ENCODE peak calls at places on chromosome 13, in seven cellular contexts. One of them, this sample, is unnamed.

GRCh38 chr13:66984241-66984640 is 245.9 kb downstream of the PCDH9 start:
- DNase-seq in epithelial cell of esophagus: no peak
- DNase-seq in CD8-positive, alpha-beta T cell: no peak
- DNase-seq in fibroblast of mammary gland: no peak
- DNase-seq in AG09309: no peak
- DNase-seq in tibial artery: no peak
- DNase-seq in A549: no peak
- DNase-seq in this sample: peak

GRCh38 chr13:21012841-21013681 is 48.3 kb downstream of the LATS2 start:
- DNase-seq in epithelial cell of esophagus: no peak
- DNase-seq in CD8-positive, alpha-beta T cell: no peak
- DNase-seq in fibroblast of mammary gland: no peak
- DNase-seq in AG09309: no peak
- DNase-seq in tibial artery: peak
- DNase-seq in A549: no peak
- DNase-seq in this sample: peak

GRCh38 chr13:113115363-113116205 is 7.0 kb upstream of the F10 start:
- DNase-seq in epithelial cell of esophagus: no peak
- DNase-seq in CD8-positive, alpha-beta T cell: no peak
- DNase-seq in fibroblast of mammary gland: no peak
- DNase-seq in AG09309: no peak
- DNase-seq in tibial artery: peak
- DNase-seq in A549: no peak
- DNase-seq in this sample: no peak

GRCh38 chr13:79485451-79485850 is 4.5 kb downstream of the NDFIP2 start:
- DNase-seq in epithelial cell of esophagus: no peak
- DNase-seq in CD8-positive, alpha-beta T cell: no peak
- DNase-seq in fibroblast of mammary gland: no peak
- DNase-seq in AG09309: no peak
- DNase-seq in tibial artery: no peak
- DNase-seq in A549: no peak
- DNase-seq in this sample: no peak

GRCh38 chr13:25902946-25903345 is 148.9 kb downstream of the SHISA2 start:
- DNase-seq in epithelial cell of esophagus: peak
- DNase-seq in CD8-positive, alpha-beta T cell: no peak
- DNase-seq in fibroblast of mammary gland: no peak
- DNase-seq in AG09309: no peak
- DNase-seq in tibial artery: no peak
- DNase-seq in A549: no peak
- DNase-seq in this sample: peak

GRCh38 chr13:20411638-20412342 is 113.9 kb downstream of the CRYL1 start:
- DNase-seq in epithelial cell of esophagus: peak
- DNase-seq in CD8-positive, alpha-beta T cell: no peak
- DNase-seq in fibroblast of mammary gland: no peak
- DNase-seq in AG09309: no peak
- DNase-seq in tibial artery: no peak
- DNase-seq in A549: no peak
- DNase-seq in this sample: no peak

GRCh38 chr13:39777527-39778061 is 122.1 kb downstream of the COG6 start:
- DNase-seq in epithelial cell of esophagus: peak
- DNase-seq in CD8-positive, alpha-beta T cell: no peak
- DNase-seq in fibroblast of mammary gland: peak
- DNase-seq in AG09309: peak
- DNase-seq in tibial artery: no peak
- DNase-seq in A549: peak
- DNase-seq in this sample: peak

GRCh38 chr13:33016414-33017409 is at the start of gene KL:
- DNase-seq in epithelial cell of esophagus: no peak
- DNase-seq in CD8-positive, alpha-beta T cell: no peak
- DNase-seq in fibroblast of mammary gland: no peak
- DNase-seq in AG09309: no peak
- DNase-seq in tibial artery: peak
- DNase-seq in A549: no peak
- DNase-seq in this sample: no peak

GRCh38 chr13:80313668-80314278 is 27.2 kb downstream of the SPRY2 start:
- DNase-seq in epithelial cell of esophagus: peak
- DNase-seq in CD8-positive, alpha-beta T cell: no peak
- DNase-seq in fibroblast of mammary gland: no peak
- DNase-seq in AG09309: no peak
- DNase-seq in tibial artery: no peak
- DNase-seq in A549: no peak
- DNase-seq in this sample: no peak

GRCh38 chr13:33793726-33794125 is 24.2 kb upstream of the RFC3 start:
- DNase-seq in epithelial cell of esophagus: no peak
- DNase-seq in CD8-positive, alpha-beta T cell: no peak
- DNase-seq in fibroblast of mammary gland: peak
- DNase-seq in AG09309: no peak
- DNase-seq in tibial artery: no peak
- DNase-seq in A549: no peak
- DNase-seq in this sample: no peak

GRCh38 chr13:92896842-92897241 is 329.8 kb upstream of the GPC6 start:
- DNase-seq in epithelial cell of esophagus: peak
- DNase-seq in CD8-positive, alpha-beta T cell: no peak
- DNase-seq in fibroblast of mammary gland: peak
- DNase-seq in AG09309: no peak
- DNase-seq in tibial artery: no peak
- DNase-seq in A549: no peak
- DNase-seq in this sample: peak

GRCh38 chr13:95569966-95570365 is 17.4 kb downstream of the CLDN10 start:
- DNase-seq in epithelial cell of esophagus: no peak
- DNase-seq in CD8-positive, alpha-beta T cell: no peak
- DNase-seq in fibroblast of mammary gland: no peak
- DNase-seq in AG09309: no peak
- DNase-seq in tibial artery: no peak
- DNase-seq in A549: no peak
- DNase-seq in this sample: no peak

GRCh38 chr13:47908200-47908902 is 92.7 kb downstream of the SUCLA2 start:
- DNase-seq in epithelial cell of esophagus: peak
- DNase-seq in CD8-positive, alpha-beta T cell: no peak
- DNase-seq in fibroblast of mammary gland: peak
- DNase-seq in AG09309: no peak
- DNase-seq in tibial artery: no peak
- DNase-seq in A549: no peak
- DNase-seq in this sample: peak

GRCh38 chr13:36090592-36090991 is 40.6 kb downstream of the DCLK1 start:
- DNase-seq in epithelial cell of esophagus: no peak
- DNase-seq in CD8-positive, alpha-beta T cell: no peak
- DNase-seq in fibroblast of mammary gland: peak
- DNase-seq in AG09309: no peak
- DNase-seq in tibial artery: peak
- DNase-seq in A549: no peak
- DNase-seq in this sample: peak

GRCh38 chr13:107865643-107866006 is 349.7 kb downstream of the LIG4 start:
- DNase-seq in epithelial cell of esophagus: no peak
- DNase-seq in CD8-positive, alpha-beta T cell: no peak
- DNase-seq in fibroblast of mammary gland: no peak
- DNase-seq in AG09309: no peak
- DNase-seq in tibial artery: no peak
- DNase-seq in A549: no peak
- DNase-seq in this sample: peak
- H3K4me3 ChIP-seq in epithelial cell of esophagus: no peak
- H3K4me3 ChIP-seq in CD8-positive, alpha-beta T cell: no peak
- H3K4me3 ChIP-seq in fibroblast of mammary gland: no peak
- H3K4me3 ChIP-seq in AG09309: peak
- H3K4me3 ChIP-seq in tibial artery: peak
- H3K4me3 ChIP-seq in A549: peak
- H3K4me3 ChIP-seq in this sample: peak

GRCh38 chr13:76965759-76966421 is 17.6 kb downstream of the ACOD1 start:
- DNase-seq in epithelial cell of esophagus: peak
- DNase-seq in CD8-positive, alpha-beta T cell: no peak
- DNase-seq in fibroblast of mammary gland: peak
- DNase-seq in AG09309: peak
- DNase-seq in tibial artery: peak
- DNase-seq in A549: no peak
- DNase-seq in this sample: peak

GRCh38 chr13:76971215-76971614 is 20.7 kb upstream of the CLN5 start:
- DNase-seq in epithelial cell of esophagus: no peak
- DNase-seq in CD8-positive, alpha-beta T cell: no peak
- DNase-seq in fibroblast of mammary gland: no peak
- DNase-seq in AG09309: no peak
- DNase-seq in tibial artery: no peak
- DNase-seq in A549: no peak
- DNase-seq in this sample: no peak

GRCh38 chr13:76968041-76968440 is 19.7 kb downstream of the ACOD1 start:
- DNase-seq in epithelial cell of esophagus: no peak
- DNase-seq in CD8-positive, alpha-beta T cell: no peak
- DNase-seq in fibroblast of mammary gland: no peak
- DNase-seq in AG09309: no peak
- DNase-seq in tibial artery: no peak
- DNase-seq in A549: no peak
- DNase-seq in this sample: no peak

GRCh38 chr13:76969488-76970365 is 21.4 kb downstream of the ACOD1 start:
- DNase-seq in epithelial cell of esophagus: peak
- DNase-seq in CD8-positive, alpha-beta T cell: no peak
- DNase-seq in fibroblast of mammary gland: peak
- DNase-seq in AG09309: no peak
- DNase-seq in tibial artery: no peak
- DNase-seq in A549: no peak
- DNase-seq in this sample: peak

GRCh38 chr13:76967031-76967430 is 18.7 kb downstream of the ACOD1 start:
- DNase-seq in epithelial cell of esophagus: no peak
- DNase-seq in CD8-positive, alpha-beta T cell: no peak
- DNase-seq in fibroblast of mammary gland: no peak
- DNase-seq in AG09309: no peak
- DNase-seq in tibial artery: no peak
- DNase-seq in A549: no peak
- DNase-seq in this sample: no peak
- TF ChIP-seq CTCF in epithelial cell of esophagus: no peak
- TF ChIP-seq CTCF in CD8-positive, alpha-beta T cell: no peak
- TF ChIP-seq CTCF in fibroblast of mammary gland: no peak
- TF ChIP-seq CTCF in AG09309: no peak
- TF ChIP-seq CTCF in tibial artery: no peak
- TF ChIP-seq CTCF in A549: no peak
- TF ChIP-seq CTCF in this sample: no peak

GRCh38 chr13:52950436-52950960 is 78.1 kb upstream of the OLFM4 start:
- DNase-seq in epithelial cell of esophagus: no peak
- DNase-seq in CD8-positive, alpha-beta T cell: no peak
- DNase-seq in fibroblast of mammary gland: no peak
- DNase-seq in AG09309: no peak
- DNase-seq in tibial artery: no peak
- DNase-seq in A549: no peak
- DNase-seq in this sample: no peak
- H3K4me3 ChIP-seq in epithelial cell of esophagus: no peak
- H3K4me3 ChIP-seq in CD8-positive, alpha-beta T cell: no peak
- H3K4me3 ChIP-seq in fibroblast of mammary gland: no peak
- H3K4me3 ChIP-seq in AG09309: no peak
- H3K4me3 ChIP-seq in tibial artery: no peak
- H3K4me3 ChIP-seq in A549: no peak
- H3K4me3 ChIP-seq in this sample: no peak

GRCh38 chr13:107374038-107374437 is 806.1 kb upstream of the ARGLU1 start:
- DNase-seq in epithelial cell of esophagus: no peak
- DNase-seq in CD8-positive, alpha-beta T cell: no peak
- DNase-seq in fibroblast of mammary gland: peak
- DNase-seq in AG09309: no peak
- DNase-seq in tibial artery: no peak
- DNase-seq in A549: no peak
- DNase-seq in this sample: peak

GRCh38 chr13:107370036-107370785 is 802.3 kb upstream of the ARGLU1 start:
- DNase-seq in epithelial cell of esophagus: peak
- DNase-seq in CD8-positive, alpha-beta T cell: no peak
- DNase-seq in fibroblast of mammary gland: peak
- DNase-seq in AG09309: no peak
- DNase-seq in tibial artery: no peak
- DNase-seq in A549: no peak
- DNase-seq in this sample: peak

GRCh38 chr13:107375701-107376350 is 807.9 kb upstream of the ARGLU1 start:
- DNase-seq in epithelial cell of esophagus: no peak
- DNase-seq in CD8-positive, alpha-beta T cell: no peak
- DNase-seq in fibroblast of mammary gland: no peak
- DNase-seq in AG09309: no peak
- DNase-seq in tibial artery: no peak
- DNase-seq in A549: no peak
- DNase-seq in this sample: no peak

GRCh38 chr13:107376393-107377085 is 808.6 kb upstream of the ARGLU1 start:
- DNase-seq in epithelial cell of esophagus: no peak
- DNase-seq in CD8-positive, alpha-beta T cell: no peak
- DNase-seq in fibroblast of mammary gland: no peak
- DNase-seq in AG09309: no peak
- DNase-seq in tibial artery: no peak
- DNase-seq in A549: no peak
- DNase-seq in this sample: no peak

DNA sequence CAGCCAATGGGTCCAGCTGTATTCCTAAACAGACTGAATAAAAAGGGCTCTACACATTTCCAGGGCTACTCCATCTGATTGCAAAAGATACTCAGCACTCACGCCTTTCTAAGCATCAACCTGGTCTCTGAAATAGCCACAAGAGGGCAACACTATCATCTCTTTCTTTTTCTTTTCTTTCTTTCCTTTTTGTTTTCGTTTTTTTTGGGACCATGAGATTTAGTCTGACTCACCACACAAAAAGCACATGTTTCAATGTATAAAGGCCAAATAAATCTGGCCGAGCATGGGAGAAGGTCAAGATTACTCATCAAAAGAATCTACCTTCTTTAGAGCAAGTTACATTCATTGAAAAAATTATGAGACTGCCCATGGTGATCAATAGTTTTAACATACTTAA is 805.6 kb upstream of the ARGLU1 start:
- DNase-seq in epithelial cell of esophagus: peak
- DNase-seq in CD8-positive, alpha-beta T cell: no peak
- DNase-seq in fibroblast of mammary gland: peak
- DNase-seq in AG09309: peak
- DNase-seq in tibial artery: no peak
- DNase-seq in A549: no peak
- DNase-seq in this sample: peak
- TF ChIP-seq CTCF in epithelial cell of esophagus: peak
- TF ChIP-seq CTCF in CD8-positive, alpha-beta T cell: no peak
- TF ChIP-seq CTCF in fibroblast of mammary gland: peak
- TF ChIP-seq CTCF in AG09309: peak
- TF ChIP-seq CTCF in tibial artery: peak
- TF ChIP-seq CTCF in A549: no peak
- TF ChIP-seq CTCF in this sample: peak

GRCh38 chr13:30905932-30906383 is at the start of gene MEDAG:
- DNase-seq in epithelial cell of esophagus: peak
- DNase-seq in CD8-positive, alpha-beta T cell: no peak
- DNase-seq in fibroblast of mammary gland: peak
- DNase-seq in AG09309: no peak
- DNase-seq in tibial artery: peak
- DNase-seq in A549: no peak
- DNase-seq in this sample: peak

GRCh38 chr13:30904043-30904442 is 2.0 kb upstream of the MEDAG start:
- DNase-seq in epithelial cell of esophagus: no peak
- DNase-seq in CD8-positive, alpha-beta T cell: no peak
- DNase-seq in fibroblast of mammary gland: peak
- DNase-seq in AG09309: no peak
- DNase-seq in tibial artery: no peak
- DNase-seq in A549: no peak
- DNase-seq in this sample: peak

GRCh38 chr13:30906411-30906990 is 430 bp downstream of the MEDAG start:
- DNase-seq in epithelial cell of esophagus: no peak
- DNase-seq in CD8-positive, alpha-beta T cell: no peak
- DNase-seq in fibroblast of mammary gland: no peak
- DNase-seq in AG09309: no peak
- DNase-seq in tibial artery: no peak
- DNase-seq in A549: no peak
- DNase-seq in this sample: peak

GRCh38 chr13:30908416-30908980 is 2.4 kb downstream of the MEDAG start:
- DNase-seq in epithelial cell of esophagus: no peak
- DNase-seq in CD8-positive, alpha-beta T cell: no peak
- DNase-seq in fibroblast of mammary gland: peak
- DNase-seq in AG09309: no peak
- DNase-seq in tibial artery: peak
- DNase-seq in A549: no peak
- DNase-seq in this sample: peak

GRCh38 chr13:30907167-30907761 is 1.2 kb downstream of the MEDAG start:
- DNase-seq in epithelial cell of esophagus: peak
- DNase-seq in CD8-positive, alpha-beta T cell: no peak
- DNase-seq in fibroblast of mammary gland: peak
- DNase-seq in AG09309: no peak
- DNase-seq in tibial artery: no peak
- DNase-seq in A549: no peak
- DNase-seq in this sample: peak
- H3K4me3 ChIP-seq in epithelial cell of esophagus: no peak
- H3K4me3 ChIP-seq in CD8-positive, alpha-beta T cell: no peak
- H3K4me3 ChIP-seq in fibroblast of mammary gland: peak
- H3K4me3 ChIP-seq in AG09309: no peak
- H3K4me3 ChIP-seq in tibial artery: peak
- H3K4me3 ChIP-seq in A549: no peak
- H3K4me3 ChIP-seq in this sample: peak